ENCODE peak calls at places on chromosomes 1 and 21, in seven cellular contexts. Y, Q, J, X, F, B and H are unnamed samples.

GRCh38 chr1:157040802-157041201 is 4.7 kb downstream of the ARHGEF11 start:
- DNase-seq in Y (no peak), Q (no peak), J (no peak), X (no peak), F (no peak), B (peak; percentile 37), H (no peak)

GRCh38 chr1:23718482-23718881 is 24.8 kb upstream of the ELOA start:
- DNase-seq in Y (no peak), Q (peak; percentile 96), J (peak; percentile 78), X (peak; percentile 33), F (peak; percentile 85), B (peak; percentile 45), H (no peak)

GRCh38 chr1:205920159-205920558 is 23.1 kb downstream of the SLC26A9 start:
- DNase-seq in Y (no peak), Q (no peak), J (no peak), X (no peak), F (peak; percentile 10), B (no peak), H (no peak)

GRCh38 chr21:15415541-15416261 is 314.1 kb upstream of the USP25 start:
- DNase-seq in Y (no peak), Q (no peak), J (no peak), X (no peak), F (no peak), B (no peak), H (no peak)

GRCh38 chr1:207876129-207876528 is 34.8 kb downstream of the CD34 start:
- DNase-seq in Y (no peak), Q (peak; percentile 42), J (peak; percentile 37), X (no peak), F (no peak), B (no peak), H (no peak)

GRCh38 chr1:205483372-205483771 is 21.1 kb upstream of the CDK18 start:
- DNase-seq in Y (no peak), Q (no peak), J (no peak), X (no peak), F (no peak), B (no peak), H (no peak)

GRCh38 chr1:243924588-243925349 is 74.7 kb upstream of the AKT3 start:
- DNase-seq in Y (peak; percentile 5), Q (peak; percentile 56), J (peak; percentile 32), X (no peak), F (no peak), B (peak; percentile 94), H (no peak)

GRCh38 chr1:14648931-14649860 is 50.7 kb downstream of the KAZN start:
- DNase-seq in Y (no peak), Q (no peak), J (no peak), X (no peak), F (no peak), B (peak; percentile 76), H (no peak)

GRCh38 chr1:31510853-31511789 is 65.2 kb upstream of the TINAGL1 start:
- DNase-seq in Y (peak; percentile 11), Q (peak; percentile 19), J (no peak), X (no peak), F (no peak), B (peak; percentile 38), H (no peak)

GRCh38 chr1:160330119-160330518 is 12.9 kb downstream of the COPA start:
- DNase-seq in Y (no peak), Q (no peak), J (no peak), X (no peak), F (no peak), B (no peak), H (no peak)

GRCh38 chr1:248596615-248597014 is 885 bp downstream of the OR2T10 start:
- DNase-seq in Y (peak; percentile 5), Q (no peak), J (no peak), X (no peak), F (no peak), B (peak; percentile 22), H (no peak)
- H3K4me2 ChIP-seq in Y (no peak overlapping the region), Q (no peak overlapping the region), J (no peak overlapping the region), X (no peak overlapping the region), F (no peak overlapping the region), B (peak overlapping the region; percentile 3), H (no peak overlapping the region)

DNA sequence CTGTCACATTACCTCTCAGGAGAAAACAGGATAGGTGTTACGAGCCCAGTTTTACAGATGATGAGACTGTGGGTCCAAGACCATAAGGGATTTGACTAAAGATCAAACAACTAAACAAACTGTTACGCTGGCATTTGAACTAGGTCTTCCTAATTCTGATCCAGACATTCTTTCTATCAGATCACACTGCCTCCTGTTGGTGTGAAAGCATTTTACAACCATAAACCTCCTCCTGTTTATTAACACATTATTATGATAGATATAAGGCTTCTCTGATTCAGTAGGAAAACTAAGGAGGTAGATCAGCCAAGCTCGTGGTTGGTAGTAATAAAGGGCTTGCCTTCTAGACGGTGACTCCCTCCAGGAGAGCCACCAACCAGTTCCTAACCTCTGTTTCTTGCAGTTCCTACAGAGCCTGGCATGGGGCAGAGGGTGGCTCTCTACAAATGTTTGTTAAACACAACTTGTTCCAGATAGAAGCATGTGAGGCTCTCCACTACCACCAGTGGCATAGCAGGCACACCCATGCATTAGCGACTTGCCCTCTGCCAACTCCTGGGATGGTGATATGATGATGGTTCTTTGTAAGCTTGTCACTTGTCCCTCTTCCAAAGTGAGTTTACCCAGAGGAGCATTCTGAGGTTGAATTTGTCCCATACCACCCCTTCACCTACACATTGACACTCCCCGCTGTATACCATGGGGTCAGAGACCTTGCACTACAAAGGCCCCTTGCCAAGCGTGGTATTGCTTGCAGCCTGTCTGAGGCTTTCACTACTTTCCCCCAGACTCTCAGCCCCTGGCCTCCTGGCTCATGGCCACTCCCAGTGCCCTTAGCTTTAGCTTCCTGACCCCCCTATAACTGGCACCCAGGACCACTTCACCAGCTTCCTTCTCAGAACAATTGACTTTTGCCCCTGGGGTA is 96.4 kb upstream of the HOOK1 start:
- DNase-seq in Y (peak; percentile 23), Q (peak; percentile 55), J (peak; percentile 31), X (no peak), F (no peak), B (peak; percentile 75), H (peak; percentile 15)
- TF ChIP-seq CTCF in Y (peak; percentile 24), Q (peak; percentile 56), J (peak; percentile 76), X (peak; percentile 13), F (peak; percentile 72), B (peak; percentile 80), H (peak; percentile 35)

GRCh38 chr1:3169621-3170356 is 100.8 kb downstream of the PRDM16 start:
- DNase-seq in Y (no peak), Q (no peak), J (peak; percentile 55), X (no peak), F (no peak), B (no peak), H (no peak)
- H3K4me1 ChIP-seq in Y (no peaks in the 10 kb centered on the region), Q (no peaks in the 10 kb centered on the region), J (peaks cover 38% of the 10 kb centered on the region), X (no peaks in the 10 kb centered on the region), F (no peaks in the 10 kb centered on the region), B (no peaks in the 10 kb centered on the region), H (peaks cover 3% of the 10 kb centered on the region)

GRCh38 chr1:77281491-77282186 is at the start of gene AK5:
- DNase-seq in Y (peak; percentile 43), Q (peak; percentile 75), J (peak; percentile 86), X (peak; percentile 40), F (peak; percentile 53), B (peak; percentile 46), H (no peak)

GRCh38 chr1:77282187-77282865 is 507 bp downstream of the AK5 start:
- DNase-seq in Y (peak; percentile 34), Q (peak; percentile 60), J (peak; percentile 67), X (peak; percentile 35), F (peak; percentile 48), B (peak; percentile 23), H (peak; percentile 22)

GRCh38 chr1:77282866-77283539 is 1.2 kb downstream of the AK5 start:
- DNase-seq in Y (no peak), Q (peak; percentile 85), J (peak; percentile 46), X (no peak), F (peak; percentile 78), B (no peak), H (no peak)

GRCh38 chr1:77280962-77281361 is 857 bp upstream of the AK5 start:
- DNase-seq in Y (no peak), Q (no peak), J (no peak), X (no peak), F (no peak), B (no peak), H (no peak)

DNA sequence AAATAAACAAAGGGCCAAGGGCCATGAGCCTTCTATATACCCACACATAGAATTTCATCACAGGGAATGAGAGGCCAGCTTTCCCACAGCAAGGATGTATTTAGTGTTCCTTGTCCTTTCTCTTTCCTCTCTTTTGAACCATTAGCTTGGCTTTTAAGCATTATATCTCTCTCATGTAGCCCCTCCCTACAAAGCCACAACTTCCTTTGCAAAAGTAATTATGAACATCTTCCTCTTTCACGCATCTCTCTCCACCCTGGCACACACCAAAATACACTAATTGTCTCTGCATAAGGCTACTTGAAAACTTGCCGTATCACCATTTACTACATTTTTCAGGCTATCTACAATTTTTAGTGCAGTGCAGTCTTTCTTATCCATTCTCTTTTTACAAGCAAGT is 1.9 kb upstream of the AK5 start:
- DNase-seq in Y (no peak), Q (no peak), J (no peak), X (no peak), F (no peak), B (no peak), H (no peak)
- H3K4me2 ChIP-seq in Y (no peak overlapping the region), Q (no peak overlapping the region), J (no peak overlapping the region), X (no peak overlapping the region), F (no peak overlapping the region), B (no peak overlapping the region), H (no peak overlapping the region)

GRCh38 chr1:12446593-12446992 is 171.4 kb downstream of the DHRS3 start:
- DNase-seq in Y (no peak), Q (no peak), J (no peak), X (no peak), F (no peak), B (no peak), H (no peak)

GRCh38 chr1:12447849-12448312 is 170.1 kb downstream of the DHRS3 start:
- DNase-seq in Y (no peak), Q (no peak), J (no peak), X (no peak), F (no peak), B (no peak), H (no peak)

GRCh38 chr1:12445257-12445656 is 172.8 kb downstream of the DHRS3 start:
- DNase-seq in Y (no peak), Q (no peak), J (no peak), X (no peak), F (no peak), B (no peak), H (no peak)

GRCh38 chr1:12448746-12449177 is 169.2 kb downstream of the DHRS3 start:
- DNase-seq in Y (no peak), Q (no peak), J (no peak), X (no peak), F (no peak), B (no peak), H (peak; percentile 65)

DNA sequence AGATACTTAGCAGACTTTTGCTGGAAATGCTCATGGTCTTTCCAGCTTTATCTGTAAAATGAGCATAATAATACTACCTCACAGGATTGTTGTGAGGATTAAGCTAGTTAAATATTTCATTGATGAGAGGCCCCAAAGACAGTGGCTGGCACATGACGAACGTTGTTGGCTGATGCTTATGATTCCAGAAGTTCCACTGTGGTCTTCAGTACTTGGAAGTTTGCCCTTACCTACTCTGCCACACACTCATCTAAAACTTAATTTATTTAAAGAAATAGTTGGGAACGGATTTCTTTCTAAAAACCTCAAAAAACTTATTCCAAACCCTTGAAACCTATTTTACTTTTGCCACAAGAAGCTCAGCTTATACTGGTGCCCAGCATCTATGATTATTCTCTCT is 170.7 kb downstream of the DHRS3 start:
- DNase-seq in Y (no peak), Q (no peak), J (no peak), X (no peak), F (no peak), B (no peak), H (no peak)
- TF ChIP-seq CTCF in Y (no peak), Q (no peak), J (no peak), X (no peak), F (no peak), B (no peak), H (no peak)